ENCODE peak calls at places on chromosomes 3 and 15, in nine cellular contexts. X is tibial nerve; E is pancreas; N is psoas muscle; F is breast epithelium; M is A549; V is CD8-positive, alpha-beta T cell; C is caudate nucleus; L is GM12878. O is an unnamed sample.

GRCh38 chr3:159593927-159594605 is 394.6 kb upstream of the IL12A start:
- DNase-seq in M (no peak), F (no peak), C (no peak), E (no peak), L (no peak), X (no peak), N (no peak), V (no peak), O (no peak)

GRCh38 chr3:47856669-47857068 is 53.7 kb downstream of the DHX30 start:
- DNase-seq in N (peak; percentile 46), E (no peak), L (no peak), F (no peak), C (no peak), M (no peak), X (no peak), V (no peak), O (no peak)

GRCh38 chr3:52570076-52570475 is 33.7 kb downstream of the UQCC5 start:
- DNase-seq in X (no peak), M (no peak), L (no peak), V (no peak), F (no peak), N (no peak), C (no peak), E (no peak), O (no peak)

GRCh38 chr15:69794643-69795461 is 302.9 kb downstream of the TLE3 start:
- DNase-seq in X (peak; percentile 71), N (peak; percentile 45), M (no peak), C (no peak), F (peak; percentile 76), E (peak; percentile 50), L (no peak), V (peak; percentile 40), O (no peak)

GRCh38 chr3:130576571-130577266 is 59.7 kb downstream of the COL6A6 start:
- DNase-seq in X (no peak), N (no peak), E (no peak), C (no peak), F (no peak), V (no peak), M (no peak), L (no peak), O (no peak)

GRCh38 chr3:128495435-128495970 is 2.5 kb upstream of the GATA2 start:
- DNase-seq in E (no peak), M (no peak), F (no peak), C (no peak), L (no peak), X (no peak), N (no peak), V (no peak), O (no peak)

GRCh38 chr3:17832021-17832420 is 89.6 kb upstream of the TBC1D5 start:
- DNase-seq in F (no peak), X (no peak), C (no peak), M (no peak), N (no peak), L (no peak), E (no peak), V (no peak), O (no peak)

GRCh38 chr15:81981888-81982287 is 63.9 kb downstream of the MEX3B start:
- DNase-seq in M (no peak), N (no peak), C (no peak), V (no peak), F (no peak), X (no peak), E (no peak), L (no peak), O (no peak)

GRCh38 chr15:57726411-57726810 is 19.9 kb downstream of the POLR2M start:
- DNase-seq in E (no peak), V (no peak), N (no peak), L (no peak), C (no peak), X (no peak), M (no peak), F (no peak), O (no peak)

GRCh38 chr15:31091531-31091930 is 10.0 kb downstream of the TRPM1 start:
- DNase-seq in F (no peak), C (no peak), M (no peak), L (no peak), V (no peak), E (no peak), N (no peak), X (no peak), O (no peak)

GRCh38 chr15:48440084-48440483 is 108.9 kb downstream of the DUT start:
- DNase-seq in E (no peak), C (no peak), V (no peak), N (peak; percentile 48), L (no peak), M (no peak), X (peak; percentile 51), F (no peak), O (no peak)

GRCh38 chr3:179265092-179265491 is 14.2 kb upstream of the KCNMB3 start:
- DNase-seq in C (no peak), F (no peak), X (no peak), L (no peak), E (no peak), N (no peak), M (no peak), V (no peak), O (no peak)
- H3K27ac ChIP-seq in C (no peak overlapping the region), F (no peak overlapping the region), X (no peak overlapping the region), L (no peak overlapping the region), E (no peak overlapping the region), N (no peak overlapping the region), M (no peak overlapping the region), V (no peak overlapping the region), O (no peak overlapping the region)

DNA sequence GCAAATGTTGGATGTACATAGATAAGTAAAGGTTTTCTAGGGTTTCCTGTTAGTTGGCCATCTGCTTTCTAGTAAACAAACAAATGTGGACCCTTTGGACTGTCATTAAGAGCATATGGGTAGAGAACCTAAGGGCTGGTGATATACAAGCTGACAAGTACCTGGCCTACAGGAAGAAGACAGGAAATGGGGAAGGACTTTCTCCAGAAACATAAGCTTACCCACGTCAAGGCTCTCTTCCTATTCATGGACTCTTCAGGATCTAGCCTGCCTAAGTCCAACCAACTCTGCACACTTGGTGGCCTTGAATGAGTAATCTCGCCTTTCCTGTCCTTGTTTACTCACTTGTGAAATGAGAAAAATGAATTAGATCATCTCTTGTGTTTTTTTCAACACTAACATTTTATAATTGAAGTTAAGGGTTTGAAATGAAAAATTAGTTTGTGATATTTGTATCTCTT is 22.2 kb upstream of the GOLIM4 start:
- DNase-seq in L (no peak), X (no peak), M (no peak), C (no peak), V (no peak), F (no peak), N (no peak), E (peak; percentile 19), O (peak; percentile 33)
- H3K27ac ChIP-seq in L (no peak overlapping the region), X (no peak overlapping the region), M (no peak overlapping the region), C (no peak overlapping the region), V (no peak overlapping the region), F (no peak overlapping the region), N (no peak overlapping the region), E (no peak overlapping the region), O (peak overlapping the region; percentile 63)

GRCh38 chr3:127092368-127092767 is 100.6 kb upstream of the PRR23E start:
- DNase-seq in C (no peak), M (no peak), V (no peak), L (no peak), X (no peak), E (no peak), N (no peak), F (no peak), O (no peak)
- H3K27ac ChIP-seq in C (no peak overlapping the region), M (no peak overlapping the region), V (no peak overlapping the region), L (no peak overlapping the region), X (no peak overlapping the region), E (no peak overlapping the region), N (no peak overlapping the region), F (no peak overlapping the region), O (no peak overlapping the region)

DNA sequence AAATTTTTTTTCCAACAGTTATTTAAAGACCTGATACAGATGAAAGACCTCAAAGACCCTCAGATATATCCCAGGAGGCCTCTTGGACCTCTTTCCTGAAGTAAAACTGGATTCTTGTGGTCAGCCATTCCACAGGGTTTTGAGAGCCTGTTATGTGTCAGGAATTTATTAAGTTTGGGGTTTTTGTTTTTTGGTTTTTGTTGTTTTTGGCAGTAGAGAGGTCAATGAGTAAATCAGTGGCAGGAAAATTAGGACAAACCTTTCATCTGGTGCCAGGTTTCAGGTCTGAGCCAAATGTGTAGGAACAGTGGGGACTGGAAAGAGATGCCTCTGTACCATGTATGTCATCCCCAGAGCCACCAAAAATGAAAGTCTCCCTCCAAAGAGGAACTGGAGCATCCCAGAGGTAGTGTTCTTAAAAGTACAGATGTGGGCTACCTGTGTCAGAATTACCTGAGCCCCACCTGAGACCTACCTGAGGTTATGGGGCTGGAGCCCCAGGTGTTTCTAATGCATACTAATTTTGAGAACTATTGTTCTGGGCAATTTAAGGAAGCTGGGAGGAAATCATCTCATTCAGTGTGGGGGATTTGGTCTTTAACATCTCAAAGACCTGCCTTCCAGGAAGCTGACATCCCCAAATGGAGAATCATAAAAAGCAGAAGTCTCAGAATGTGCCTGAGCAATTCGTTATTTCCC is 520.5 kb upstream of the MDFIC2 start:
- DNase-seq in X (no peak), C (no peak), N (no peak), V (no peak), L (no peak), E (no peak), M (no peak), F (no peak), O (no peak)
- H3K27ac ChIP-seq in X (no peak overlapping the region), C (no peak overlapping the region), N (peak overlapping the region; percentile 71), V (no peak overlapping the region), L (no peak overlapping the region), E (no peak overlapping the region), M (no peak overlapping the region), F (peak overlapping the region; percentile 8), O (no peak overlapping the region)

DNA sequence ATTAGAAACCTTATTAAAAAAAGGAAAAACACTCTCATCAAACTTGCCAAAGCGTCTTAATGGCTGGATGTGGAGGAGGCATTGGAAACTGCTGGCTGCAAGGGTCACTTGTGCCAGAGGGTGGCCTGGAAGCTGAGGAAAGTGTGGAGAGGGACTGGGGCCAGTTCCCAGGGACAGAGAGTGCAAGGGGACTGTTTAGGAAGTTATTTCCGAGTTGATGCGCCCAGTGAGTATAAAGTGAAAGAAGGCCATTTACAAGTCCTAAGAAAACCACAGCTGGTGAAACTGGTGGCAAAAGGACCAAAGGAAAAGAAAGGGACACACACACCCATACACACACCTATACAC is 7.2 kb upstream of the KCTD6 start:
- DNase-seq in X (no peak), L (no peak), C (no peak), V (no peak), F (no peak), E (no peak), N (no peak), M (no peak), O (no peak)
- H3K27ac ChIP-seq in X (no peak overlapping the region), L (no peak overlapping the region), C (no peak overlapping the region), V (no peak overlapping the region), F (no peak overlapping the region), E (no peak overlapping the region), N (no peak overlapping the region), M (peak overlapping the region; percentile 45), O (no peak overlapping the region)

DNA sequence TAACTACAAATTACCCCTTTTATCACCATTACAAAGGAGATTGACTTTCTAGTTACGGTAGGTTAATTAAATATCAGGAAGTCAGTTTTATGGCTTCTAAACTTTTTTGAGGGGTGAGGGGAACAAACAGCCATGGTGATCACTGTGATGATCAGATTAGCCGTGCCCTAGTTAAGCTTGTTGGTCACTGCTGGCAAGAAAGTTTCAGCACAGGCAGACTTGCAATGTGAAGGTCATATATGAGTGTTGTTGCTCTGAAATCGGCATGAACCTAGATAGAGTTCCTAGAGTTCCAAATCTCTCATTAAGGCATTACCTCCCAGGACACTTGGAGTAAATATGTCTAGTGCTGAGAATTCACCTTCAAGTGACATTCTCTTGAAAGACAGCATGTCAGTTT is 156.6 kb downstream of the GHSR start:
- DNase-seq in X (no peak), V (no peak), C (no peak), N (no peak), L (no peak), F (no peak), M (no peak), E (no peak), O (no peak)
- H3K27ac ChIP-seq in X (no peak overlapping the region), V (no peak overlapping the region), C (no peak overlapping the region), N (peak overlapping the region; percentile 11), L (no peak overlapping the region), F (no peak overlapping the region), M (no peak overlapping the region), E (no peak overlapping the region), O (no peak overlapping the region)

O was measured in epithelial cell of prostate.